ENCODE peak calls at places on chromosomes 2 and 18, in nine cellular contexts. F is GM23248, O is Right ventricle myocardium superior, Q is astrocyte, S is fibroblast of mammary gland, N is left ventricle myocardium inferior, A is Calu3, X is GM13976, R is aorta. H is an unnamed sample.

GRCh38 chr2:207041753-207042152 is 102.4 kb downstream of the CPO start:
- DNase-seq in F (peak; percentile 8), O (no peak), Q (no peak), S (no peak), N (no peak), A (no peak), X (no peak), R (no peak), H (no peak)

GRCh38 chr2:74461187-74462053 is 3.2 kb downstream of the WBP1 start:
- DNase-seq in F (no peak), O (no peak), Q (no peak), S (no peak), N (no peak), A (peak; percentile 40), X (no peak), R (peak; percentile 41), H (no peak)

GRCh38 chr18:7221424-7222155 is 9.3 kb upstream of the LRRC30 start:
- DNase-seq in F (peak; percentile 75), O (no peak), Q (peak; percentile 45), S (peak; percentile 75), N (no peak), A (peak; percentile 60), X (no peak), R (no peak), H (peak; percentile 23)

GRCh38 chr2:209681201-209681735 is 90.4 kb upstream of the UNC80 start:
- DNase-seq in F (no peak), O (no peak), Q (no peak), S (no peak), N (no peak), A (no peak), X (no peak), R (no peak), H (no peak)

GRCh38 chr18:68041327-68041726 is 524.8 kb upstream of the DSEL start:
- DNase-seq in F (no peak), O (no peak), Q (no peak), S (no peak), N (no peak), A (no peak), X (no peak), R (no peak), H (no peak)

GRCh38 chr2:230762317-230762896 is 49.8 kb downstream of the CAB39 start:
- DNase-seq in F (peak; percentile 50), O (no peak), Q (no peak), S (no peak), N (no peak), A (peak; percentile 62), X (no peak), R (no peak), H (peak; percentile 45)

GRCh38 chr18:32450026-32450681 is 20.5 kb downstream of the GAREM1 start:
- DNase-seq in F (no peak), O (no peak), Q (peak; percentile 33), S (peak; percentile 89), N (no peak), A (no peak), X (no peak), R (no peak), H (peak; percentile 7)

GRCh38 chr2:25323612-25324189 is 18.0 kb downstream of the DNMT3A start:
- DNase-seq in F (no peak), O (no peak), Q (no peak), S (no peak), N (no peak), A (no peak), X (no peak), R (no peak), H (no peak)

GRCh38 chr2:96264656-96265348 is 995 bp downstream of the TMEM127 start:
- DNase-seq in F (peak; percentile 65), O (peak; percentile 49), Q (peak; percentile 14), S (peak; percentile 28), N (no peak), A (peak; percentile 46), X (peak; percentile 67), R (peak; percentile 59), H (peak; percentile 67)

GRCh38 chr2:9631976-9632700 is 1.3 kb upstream of the YWHAQ start:
- DNase-seq in F (no peak), O (no peak), Q (no peak), S (no peak), N (peak; percentile 31), A (no peak), X (no peak), R (no peak), H (no peak)

GRCh38 chr18:31942301-31942998 is 478 bp downstream of the TRAPPC8 start:
- DNase-seq in F (peak; percentile 81), O (peak; percentile 49), Q (peak; percentile 54), S (peak; percentile 63), N (no peak), A (peak; percentile 39), X (peak; percentile 73), R (peak; percentile 59), H (no peak)

GRCh38 chr18:33444699-33445098 is 4.2 kb upstream of the CCDC178 start:
- DNase-seq in F (no peak), O (no peak), Q (no peak), S (no peak), N (no peak), A (no peak), X (no peak), R (no peak), H (no peak)

GRCh38 chr2:185947722-185948121 is 209.1 kb downstream of the FSIP2 start:
- DNase-seq in F (no peak), O (no peak), Q (no peak), S (no peak), N (no peak), A (no peak), X (no peak), R (no peak), H (no peak)

GRCh38 chr18:48754993-48755473 is 195.7 kb downstream of the SMAD7 start:
- DNase-seq in F (no peak), O (peak; percentile 8), Q (no peak), S (no peak), N (no peak), A (no peak), X (peak; percentile 71), R (no peak), H (no peak)

H was measured in A673.